ENCODE peak calls at places on chromosomes 1 and 21, in seven cellular contexts. L, R, E, H, D, G and P are unnamed samples.

GRCh38 chr21:42527489-42528158 is 14.0 kb downstream of the SLC37A1 start:
- DNase-seq in L (peak; percentile 82), R (no peak), E (no peak), H (no peak), D (no peak), G (peak; percentile 78), P (no peak)

GRCh38 chr1:150176593-150176992 is 26.9 kb downstream of the PLEKHO1 start:
- DNase-seq in L (no peak), R (no peak), E (no peak), H (no peak), D (no peak), G (no peak), P (no peak)

GRCh38 chr21:16279658-16280581 is 550.1 kb downstream of the USP25 start:
- DNase-seq in L (no peak), R (peak; percentile 80), E (no peak), H (peak; percentile 71), D (peak; percentile 77), G (no peak), P (no peak)

GRCh38 chr1:61654067-61654466 is 70.9 kb downstream of the TM2D1 start:
- DNase-seq in L (no peak), R (no peak), E (no peak), H (no peak), D (no peak), G (no peak), P (no peak)

GRCh38 chr21:15749868-15750174 is 20.0 kb downstream of the USP25 start:
- DNase-seq in L (no peak), R (peak; percentile 50), E (no peak), H (peak; percentile 42), D (no peak), G (no peak), P (no peak)

GRCh38 chr1:152461544-152461943 is 47.5 kb upstream of the CRNN start:
- DNase-seq in L (peak; percentile 53), R (peak; percentile 36), E (peak; percentile 19), H (peak; percentile 20), D (peak; percentile 23), G (peak; percentile 65), P (peak; percentile 58)

GRCh38 chr1:89725016-89725380 is 92.1 kb downstream of the LRRC8C start:
- DNase-seq in L (no peak), R (peak; percentile 83), E (no peak), H (peak; percentile 76), D (no peak), G (no peak), P (peak; percentile 81)

GRCh38 chr1:211830055-211830329 is 571 bp downstream of the LPGAT1 start:
- DNase-seq in L (peak; percentile 37), R (peak; percentile 11), E (no peak), H (no peak), D (no peak), G (peak; percentile 40), P (no peak)

GRCh38 chr1:89041055-89041707 is 18.5 kb upstream of the GBP3 start:
- DNase-seq in L (no peak), R (peak; percentile 88), E (no peak), H (peak; percentile 85), D (no peak), G (no peak), P (peak; percentile 79)

GRCh38 chr1:44811714-44812151 is 3.4 kb downstream of the BTBD19 start:
- DNase-seq in L (no peak), R (peak; percentile 92), E (no peak), H (peak; percentile 88), D (no peak), G (no peak), P (no peak)
- H3K4me1 ChIP-seq in L (peaks cover 44% of the 10 kb centered on the region), R (peaks cover 52% of the 10 kb centered on the region), E (peaks cover 53% of the 10 kb centered on the region), H (peaks cover 74% of the 10 kb centered on the region), D (peaks cover 50% of the 10 kb centered on the region), G (peaks cover 48% of the 10 kb centered on the region), P (peaks cover 68% of the 10 kb centered on the region)

DNA sequence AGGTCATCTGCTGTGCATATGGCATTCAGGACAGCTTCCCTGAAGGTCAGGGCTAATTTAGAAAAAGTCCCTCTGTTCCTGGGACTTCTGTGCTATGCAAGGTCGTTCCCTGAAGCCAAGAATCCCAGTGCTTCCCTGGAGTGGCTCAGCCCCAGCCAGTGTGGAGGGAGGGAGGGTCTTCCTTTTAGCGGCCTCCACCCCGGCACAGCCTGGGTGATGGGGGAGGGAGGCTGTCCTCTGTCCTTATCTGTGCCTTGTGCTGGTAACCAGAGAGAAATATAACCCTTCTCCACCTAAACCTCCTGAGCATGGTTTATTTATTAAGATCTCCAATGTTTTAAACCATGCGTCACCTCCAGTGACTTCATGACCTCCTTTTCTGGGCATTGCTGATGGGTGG is 157.1 kb downstream of the DSCAM start:
- DNase-seq in L (no peak), R (no peak), E (no peak), H (no peak), D (no peak), G (no peak), P (no peak)
- H3K9me3 ChIP-seq in L (no peaks in the 10 kb centered on the region), R (no peaks in the 10 kb centered on the region), E (no peaks in the 10 kb centered on the region), H (peaks cover 2% of the 10 kb centered on the region), D (no peaks in the 10 kb centered on the region), G (no peaks in the 10 kb centered on the region), P (no peaks in the 10 kb centered on the region)

GRCh38 chr1:59678809-59679228 is 135.9 kb upstream of the HOOK1 start:
- DNase-seq in L (no peak), R (peak; percentile 100), E (no peak), H (peak; percentile 100), D (peak; percentile 36), G (no peak), P (peak; percentile 96)
- H2AFZ ChIP-seq in L (no peak overlapping the region), R (no peak overlapping the region), E (no peak overlapping the region), H (no peak overlapping the region), D (no peak overlapping the region), G (no peak overlapping the region), P (no peak overlapping the region)

GRCh38 chr1:19429611-19430010 is 55.7 kb downstream of the CAPZB start:
- DNase-seq in L (no peak), R (peak; percentile 87), E (no peak), H (peak; percentile 84), D (peak; percentile 74), G (no peak), P (no peak)
- H3K4me1 ChIP-seq in L (no peaks in the 10 kb centered on the region), R (peaks cover 48% of the 10 kb centered on the region), E (peaks cover 3% of the 10 kb centered on the region), H (peaks cover 38% of the 10 kb centered on the region), D (peaks cover 30% of the 10 kb centered on the region), G (peaks cover 6% of the 10 kb centered on the region), P (peaks cover 27% of the 10 kb centered on the region)

DNA sequence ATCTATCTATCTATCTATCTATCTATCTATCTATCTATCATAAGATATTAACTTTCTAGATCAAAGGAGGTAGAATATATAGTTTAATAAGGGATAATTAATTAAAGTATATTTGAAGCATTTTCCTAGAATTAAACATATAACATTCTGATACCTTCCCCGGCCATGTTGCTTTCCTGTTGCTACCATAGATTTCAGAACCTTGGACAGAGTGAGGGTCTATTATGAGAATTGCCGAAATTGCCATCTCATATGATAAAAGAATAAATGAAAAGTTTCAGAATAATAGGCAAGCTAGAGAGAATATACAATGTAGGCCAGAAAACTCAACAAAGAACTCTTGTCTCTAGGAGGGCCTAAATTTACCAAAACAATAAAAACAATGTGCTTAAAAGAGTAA is 706.1 kb upstream of the TMPRSS15 start:
- DNase-seq in L (no peak), R (no peak), E (no peak), H (no peak), D (no peak), G (no peak), P (no peak)
- H3K9me3 ChIP-seq in L (peaks cover 3% of the 10 kb centered on the region), R (no peaks in the 10 kb centered on the region), E (no peaks in the 10 kb centered on the region), H (no peaks in the 10 kb centered on the region), D (no peaks in the 10 kb centered on the region), G (no peaks in the 10 kb centered on the region), P (peaks cover 18% of the 10 kb centered on the region)